ENCODE peak calls at places on chromosomes 7 and 10, in five cellular contexts. One of them, this sample, is unnamed.

GRCh38 chr7:70728873-70729552 is 402.9 kb upstream of the GALNT17 start:
- DNase-seq in lower lobe of right lung: no peak
- DNase-seq in stomach: no peak
- DNase-seq in uterus: no peak
- DNase-seq in CD8-positive, alpha-beta T cell: no peak
- DNase-seq in this sample: no peak

GRCh38 chr7:31476073-31476745 is 37.7 kb upstream of the ITPRID1 start:
- DNase-seq in stomach: no peak
- DNase-seq in CD8-positive, alpha-beta T cell: no peak
- DNase-seq in uterus: no peak
- DNase-seq in lower lobe of right lung: no peak
- DNase-seq in this sample: no peak

GRCh38 chr7:117068511-117069155 is 115.3 kb downstream of the ST7 start:
- DNase-seq in stomach: no peak
- DNase-seq in uterus: no peak
- DNase-seq in CD8-positive, alpha-beta T cell: no peak
- DNase-seq in lower lobe of right lung: no peak
- DNase-seq in this sample: no peak

GRCh38 chr10:79050896-79051555 is 17.7 kb upstream of the ZMIZ1 start:
- DNase-seq in lower lobe of right lung: peak; percentile 42
- DNase-seq in uterus: no peak
- DNase-seq in CD8-positive, alpha-beta T cell: no peak
- DNase-seq in stomach: no peak
- DNase-seq in this sample: no peak

GRCh38 chr10:103395754-103396066 is 565 bp downstream of the ATP5MK start:
- DNase-seq in CD8-positive, alpha-beta T cell: no peak
- DNase-seq in lower lobe of right lung: no peak
- DNase-seq in stomach: no peak
- DNase-seq in uterus: no peak
- DNase-seq in this sample: peak; percentile 0

GRCh38 chr10:2137549-2138174 is 400.3 kb upstream of the ADARB2 start:
- DNase-seq in lower lobe of right lung: no peak
- DNase-seq in stomach: no peak
- DNase-seq in CD8-positive, alpha-beta T cell: no peak
- DNase-seq in uterus: no peak
- DNase-seq in this sample: no peak

GRCh38 chr10:101834341-101834740 is 9.3 kb downstream of the KCNIP2 start:
- DNase-seq in lower lobe of right lung: peak; percentile 85
- DNase-seq in uterus: no peak
- DNase-seq in CD8-positive, alpha-beta T cell: no peak
- DNase-seq in stomach: no peak
- DNase-seq in this sample: no peak

GRCh38 chr10:48464871-48465736 is 139.8 kb downstream of the ARHGAP22 start:
- DNase-seq in CD8-positive, alpha-beta T cell: no peak
- DNase-seq in lower lobe of right lung: no peak
- DNase-seq in stomach: peak; percentile 17
- DNase-seq in uterus: peak; percentile 22
- DNase-seq in this sample: no peak

GRCh38 chr10:132630666-132631347 is 93.2 kb downstream of the INPP5A start:
- DNase-seq in stomach: peak; percentile 70
- DNase-seq in lower lobe of right lung: peak; percentile 51
- DNase-seq in CD8-positive, alpha-beta T cell: no peak
- DNase-seq in uterus: peak; percentile 86
- DNase-seq in this sample: peak; percentile 41

GRCh38 chr10:116801658-116802057 is 47.6 kb upstream of the ENO4 start:
- DNase-seq in uterus: no peak
- DNase-seq in CD8-positive, alpha-beta T cell: no peak
- DNase-seq in lower lobe of right lung: no peak
- DNase-seq in stomach: no peak
- DNase-seq in this sample: no peak

GRCh38 chr7:98997836-98998235 is 119.5 kb downstream of the TRRAP start:
- DNase-seq in lower lobe of right lung: no peak
- DNase-seq in stomach: no peak
- DNase-seq in uterus: no peak
- DNase-seq in CD8-positive, alpha-beta T cell: no peak
- DNase-seq in this sample: peak; percentile 28

GRCh38 chr7:115230882-115231508 is 309.1 kb downstream of the MDFIC start:
- DNase-seq in lower lobe of right lung: no peak
- DNase-seq in CD8-positive, alpha-beta T cell: no peak
- DNase-seq in uterus: no peak
- DNase-seq in stomach: no peak
- DNase-seq in this sample: peak; percentile 97

GRCh38 chr10:78889536-78890063 is 179.2 kb upstream of the ZMIZ1 start:
- DNase-seq in lower lobe of right lung: no peak
- DNase-seq in stomach: no peak
- DNase-seq in uterus: no peak
- DNase-seq in CD8-positive, alpha-beta T cell: no peak
- DNase-seq in this sample: no peak

GRCh38 chr7:3527496-3528124 is 226.6 kb downstream of the SDK1 start:
- DNase-seq in lower lobe of right lung: no peak
- DNase-seq in stomach: no peak
- DNase-seq in CD8-positive, alpha-beta T cell: no peak
- DNase-seq in uterus: no peak
- DNase-seq in this sample: no peak

GRCh38 chr7:123929107-123929506 is 4.1 kb downstream of the SPAM1 start:
- DNase-seq in lower lobe of right lung: no peak
- DNase-seq in stomach: peak; percentile 30
- DNase-seq in CD8-positive, alpha-beta T cell: no peak
- DNase-seq in uterus: no peak
- DNase-seq in this sample: no peak

GRCh38 chr7:131607291-131608111 is 51.1 kb upstream of the PODXL start:
- DNase-seq in stomach: no peak
- DNase-seq in lower lobe of right lung: no peak
- DNase-seq in CD8-positive, alpha-beta T cell: no peak
- DNase-seq in uterus: no peak
- DNase-seq in this sample: no peak

GRCh38 chr10:23945845-23946244 is 263.1 kb upstream of the KIAA1217 start:
- DNase-seq in stomach: no peak
- DNase-seq in CD8-positive, alpha-beta T cell: no peak
- DNase-seq in uterus: no peak
- DNase-seq in lower lobe of right lung: no peak
- DNase-seq in this sample: no peak

DNA sequence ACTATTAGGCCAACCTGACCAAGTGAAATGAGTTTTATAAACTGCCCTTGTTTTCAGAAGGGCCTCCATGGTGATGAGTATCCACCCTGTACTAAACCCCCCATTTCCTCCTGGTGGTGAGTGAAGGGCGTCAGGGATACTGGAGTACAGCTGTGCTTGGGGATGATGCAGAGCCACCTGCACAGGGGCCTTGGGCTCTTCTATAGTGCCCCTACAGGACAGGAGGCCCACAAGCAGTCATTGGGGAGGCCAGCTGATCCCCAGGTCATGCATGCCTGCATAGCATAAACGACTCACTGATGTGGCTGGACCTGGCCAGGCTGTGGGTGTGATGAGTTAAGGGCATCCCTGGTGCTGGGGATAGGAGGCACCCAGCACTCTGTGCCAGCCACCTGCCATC is 114.1 kb upstream of the CELF2 start:
- DNase-seq in stomach: no peak
- DNase-seq in CD8-positive, alpha-beta T cell: no peak
- DNase-seq in uterus: no peak
- DNase-seq in lower lobe of right lung: no peak
- DNase-seq in this sample: no peak
- TF ChIP-seq CTCF in stomach: no peak
- TF ChIP-seq CTCF in CD8-positive, alpha-beta T cell: no peak
- TF ChIP-seq CTCF in uterus: no peak
- TF ChIP-seq CTCF in lower lobe of right lung: no peak
- TF ChIP-seq CTCF in this sample: no peak

DNA sequence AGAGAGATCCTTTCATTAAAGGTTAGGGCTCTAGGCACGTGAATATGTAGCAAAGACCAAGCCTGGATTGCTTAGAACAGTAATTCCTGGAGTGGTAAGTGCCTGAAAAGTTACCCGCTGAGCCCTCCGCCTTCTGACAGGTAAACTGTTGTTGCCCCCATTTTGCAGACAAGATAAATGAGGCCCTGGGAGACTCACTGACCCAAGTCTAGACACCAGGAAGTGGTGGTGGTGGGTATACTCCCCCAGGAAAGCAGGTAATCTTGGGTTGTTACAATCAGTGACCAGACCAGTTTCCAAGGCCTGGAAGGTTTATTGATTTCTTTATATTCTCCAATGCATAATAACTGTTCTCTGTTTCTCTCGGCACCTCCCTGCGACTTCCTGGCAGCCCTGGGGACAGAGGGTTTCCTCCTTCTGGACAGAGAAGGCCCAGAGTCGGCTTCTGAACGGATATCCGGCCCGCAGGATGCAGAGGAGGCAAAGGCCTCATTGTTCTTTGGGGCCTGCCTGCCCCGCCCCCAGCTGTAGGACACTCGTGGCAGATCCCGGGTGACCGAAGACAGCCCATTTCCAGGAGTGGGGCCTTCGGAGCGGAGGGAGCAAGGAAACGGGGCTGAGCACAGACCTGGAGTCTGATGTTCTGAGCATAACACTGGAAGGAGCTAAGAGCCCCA is 1.3 kb upstream of the GRK5 start:
- DNase-seq in stomach: peak; percentile 59
- DNase-seq in CD8-positive, alpha-beta T cell: peak; percentile 51
- DNase-seq in uterus: peak; percentile 63
- DNase-seq in lower lobe of right lung: peak; percentile 81
- DNase-seq in this sample: no peak
- H3K4me3 ChIP-seq in stomach: peak overlapping the region; percentile 84
- H3K4me3 ChIP-seq in CD8-positive, alpha-beta T cell: peak overlapping the region; percentile 50
- H3K4me3 ChIP-seq in uterus: peak overlapping the region; percentile 90
- H3K4me3 ChIP-seq in lower lobe of right lung: peak overlapping the region; percentile 79
- H3K4me3 ChIP-seq in this sample: peak overlapping the region; percentile 45

GRCh38 chr7:118477026-118477425 is 252.5 kb downstream of the ANKRD7 start:
- DNase-seq in lower lobe of right lung: no peak
- DNase-seq in stomach: no peak
- DNase-seq in CD8-positive, alpha-beta T cell: no peak
- DNase-seq in uterus: no peak
- DNase-seq in this sample: no peak
- TF ChIP-seq CTCF in lower lobe of right lung: no peak
- TF ChIP-seq CTCF in stomach: no peak
- TF ChIP-seq CTCF in CD8-positive, alpha-beta T cell: no peak
- TF ChIP-seq CTCF in uterus: no peak
- TF ChIP-seq CTCF in this sample: no peak

DNA sequence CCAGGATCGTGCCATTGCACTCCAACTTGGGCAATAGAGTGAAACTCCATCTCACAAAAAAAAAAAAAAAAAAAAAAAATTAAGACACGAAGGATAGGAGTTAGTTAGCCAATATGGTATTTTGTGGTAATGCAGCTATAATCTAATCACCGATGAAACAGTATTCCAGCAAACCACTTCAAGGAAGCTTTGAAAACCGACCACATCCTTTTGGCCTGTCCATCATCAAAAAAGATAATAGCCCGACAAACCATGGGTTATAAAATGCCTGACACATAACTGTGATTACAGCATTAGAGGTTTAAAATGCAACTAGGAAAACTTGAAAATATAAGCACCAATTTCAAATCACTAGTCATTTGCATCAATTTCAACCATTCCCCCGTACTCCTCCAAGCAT is 728.6 kb upstream of the C7orf33 start:
- DNase-seq in uterus: no peak
- DNase-seq in CD8-positive, alpha-beta T cell: no peak
- DNase-seq in lower lobe of right lung: no peak
- DNase-seq in stomach: no peak
- DNase-seq in this sample: no peak
- H3K4me3 ChIP-seq in uterus: no peak overlapping the region
- H3K4me3 ChIP-seq in CD8-positive, alpha-beta T cell: no peak overlapping the region
- H3K4me3 ChIP-seq in lower lobe of right lung: no peak overlapping the region
- H3K4me3 ChIP-seq in stomach: no peak overlapping the region
- H3K4me3 ChIP-seq in this sample: no peak overlapping the region